ENCODE peak calls at places on chromosomes 6 and 20, in seven cellular contexts. N is aorta, X is amniotic stem cell, U is NCI-H1436, G is Panc1, E is GM12891, B is GM12865. V is an unnamed sample.

GRCh38 chr20:48398506-48399449 is 429.0 kb downstream of the PREX1 start:
- DNase-seq in N (no peak), X (no peak), U (no peak), G (no peak), E (no peak), B (peak; percentile 4), V (no peak)

GRCh38 chr20:33211817-33212424 is 5.2 kb upstream of the BPIFA3 start:
- DNase-seq in N (no peak), X (no peak), U (peak; percentile 19), G (peak; percentile 27), E (peak; percentile 24), B (peak; percentile 71), V (peak; percentile 45)

GRCh38 chr6:10555625-10556309 is 34.6 kb downstream of the GCNT2 start:
- DNase-seq in N (peak; percentile 81), X (no peak), U (peak; percentile 36), G (no peak), E (no peak), B (no peak), V (peak; percentile 92)

GRCh38 chr20:13221673-13222318 is 722 bp downstream of the ISM1 start:
- DNase-seq in N (peak; percentile 86), X (peak; percentile 38), U (peak; percentile 46), G (no peak), E (peak; percentile 70), B (peak; percentile 73), V (peak; percentile 40)

GRCh38 chr20:36847710-36848040 is 28.3 kb upstream of the TLDC2 start:
- DNase-seq in N (no peak), X (no peak), U (no peak), G (no peak), E (no peak), B (no peak), V (no peak)

GRCh38 chr20:22791877-22792525 is 207.6 kb upstream of the FOXA2 start:
- DNase-seq in N (no peak), X (no peak), U (no peak), G (no peak), E (no peak), B (no peak), V (no peak)

GRCh38 chr6:12228447-12229146 is 61.6 kb upstream of the EDN1 start:
- DNase-seq in N (no peak), X (no peak), U (no peak), G (no peak), E (no peak), B (no peak), V (no peak)

GRCh38 chr6:2179950-2180349 is 65.5 kb downstream of the GMDS start:
- DNase-seq in N (no peak), X (no peak), U (no peak), G (no peak), E (no peak), B (no peak), V (no peak)

GRCh38 chr6:135325624-135326424 is 144.7 kb downstream of the MYB start:
- DNase-seq in N (no peak), X (no peak), U (no peak), G (no peak), E (no peak), B (no peak), V (no peak)

GRCh38 chr20:57013741-57014140 is 252.7 kb downstream of the BMP7 start:
- DNase-seq in N (no peak), X (no peak), U (no peak), G (no peak), E (no peak), B (no peak), V (no peak)

GRCh38 chr6:166618866-166619761 is 7.9 kb downstream of the RPS6KA2 start:
- DNase-seq in N (no peak), X (peak; percentile 22), U (no peak), G (no peak), E (no peak), B (no peak), V (no peak)

GRCh38 chr20:45774933-45775332 is 16.8 kb downstream of the WFDC3 start:
- DNase-seq in N (no peak), X (no peak), U (no peak), G (no peak), E (no peak), B (no peak), V (no peak)

GRCh38 chr6:42808492-42809483 is 26.9 kb downstream of the BICRAL start:
- DNase-seq in N (no peak), X (no peak), U (no peak), G (no peak), E (no peak), B (no peak), V (no peak)

GRCh38 chr20:35360033-35360432 is 51.7 kb downstream of the UQCC1 start:
- DNase-seq in N (no peak), X (no peak), U (no peak), G (no peak), E (no peak), B (no peak), V (no peak)

GRCh38 chr6:167047554-167047953 is 48.4 kb downstream of the CEP43 start:
- DNase-seq in N (no peak), X (no peak), U (no peak), G (no peak), E (no peak), B (peak; percentile 86), V (no peak)

GRCh38 chr6:14476793-14477531 is 359.4 kb downstream of the CD83 start:
- DNase-seq in N (no peak), X (peak; percentile 47), U (no peak), G (no peak), E (no peak), B (no peak), V (no peak)

GRCh38 chr6:456887-457286 is 65.3 kb downstream of the IRF4 start:
- DNase-seq in N (no peak), X (no peak), U (no peak), G (no peak), E (no peak), B (no peak), V (no peak)

GRCh38 chr20:3869839-3870634 is 19.1 kb upstream of the PANK2 start:
- DNase-seq in N (no peak), X (no peak), U (no peak), G (no peak), E (no peak), B (no peak), V (no peak)

GRCh38 chr6:82144852-82145332 is 102.7 kb downstream of the IBTK start:
- DNase-seq in N (peak; percentile 79), X (peak; percentile 47), U (peak; percentile 26), G (peak; percentile 47), E (no peak), B (peak; percentile 5), V (no peak)

GRCh38 chr20:63056236-63057132 is 49.7 kb upstream of the BHLHE23 start:
- DNase-seq in N (peak; percentile 79), X (no peak), U (peak; percentile 18), G (no peak), E (peak; percentile 78), B (peak; percentile 43), V (peak; percentile 75)

GRCh38 chr20:52497731-52498130 is 306.2 kb upstream of the ZFP64 start:
- DNase-seq in N (no peak), X (no peak), U (no peak), G (no peak), E (no peak), B (no peak), V (no peak)

V was measured in NCI-H2227 treated with DMSO at 0.1 percent for 48 hours.